ENCODE peak calls at places on chromosomes 4 and X, in five cellular contexts. H is fibroblast of mammary gland, Q is tibial artery, Y is IMR-90, M is Peyer's patch. X is an unnamed sample.
A peak's percentile ranks its signal among the peaks of the same experiment; 100 is the strongest.

GRCh38 chr4:106522839-106523238 is 154.3 kb upstream of the GIMD1 start:
- DNase-seq in H (peak; percentile 14), Q (no peak), Y (peak; percentile 1), M (no peak), X (peak; percentile 15)

GRCh38 chr4:44583393-44583792 is 68.0 kb downstream of the YIPF7 start:
- DNase-seq in H (no peak), Q (no peak), Y (no peak), M (no peak), X (no peak)

GRCh38 chrX:133697656-133698055 is 282.4 kb upstream of the GPC4 start:
- DNase-seq in H (peak; percentile 24), Q (no peak), Y (no peak), M (no peak), X (no peak)

GRCh38 chr4:15376594-15376993 is 51.2 kb upstream of the C1QTNF7 start:
- DNase-seq in H (peak; percentile 22), Q (no peak), Y (peak; percentile 42), M (no peak), X (peak; percentile 7)

GRCh38 chr4:158302076-158302866 is 92.0 kb downstream of the TMEM144 start:
- DNase-seq in H (peak; percentile 88), Q (no peak), Y (peak; percentile 80), M (no peak), X (peak; percentile 62)

GRCh38 chr4:146407257-146407656 is 114.5 kb downstream of the SLC10A7 start:
- DNase-seq in H (no peak), Q (no peak), Y (no peak), M (no peak), X (no peak)

GRCh38 chr4:40601641-40602040 is 28.0 kb downstream of the RBM47 start:
- DNase-seq in H (no peak), Q (no peak), Y (no peak), M (no peak), X (no peak)

GRCh38 chrX:46739736-46740135 is 19.2 kb downstream of the SLC9A7 start:
- DNase-seq in H (no peak), Q (no peak), Y (no peak), M (no peak), X (no peak)

GRCh38 chrX:37998586-37999267 is 7.6 kb upstream of the SYTL5 start:
- DNase-seq in H (peak; percentile 82), Q (no peak), Y (peak; percentile 80), M (no peak), X (peak; percentile 6)

GRCh38 chr4:88242144-88242543 is 42.2 kb downstream of the PPM1K start:
- DNase-seq in H (peak; percentile 3), Q (no peak), Y (no peak), M (no peak), X (no peak)

GRCh38 chrX:118039591-118039990 is 77.0 kb downstream of the KLHL13 start:
- DNase-seq in H (no peak), Q (no peak), Y (no peak), M (no peak), X (no peak)

GRCh38 chr4:139921551-139922184 is 232.3 kb downstream of the MAML3 start:
- DNase-seq in H (no peak), Q (no peak), Y (no peak), M (no peak), X (no peak)

GRCh38 chr4:54400802-54401201 is 171.7 kb downstream of the PDGFRA start:
- DNase-seq in H (peak; percentile 79), Q (no peak), Y (peak; percentile 80), M (no peak), X (peak; percentile 81)

GRCh38 chrX:39895228-39896110 is 202.3 kb downstream of the BCOR start:
- DNase-seq in H (no peak), Q (no peak), Y (no peak), M (no peak), X (no peak)

GRCh38 chrX:25034889-25035288 is 19.1 kb upstream of the ARX start:
- DNase-seq in H (peak; percentile 51), Q (no peak), Y (no peak), M (no peak), X (no peak)

GRCh38 chrX:27915617-27916016 is 65.6 kb downstream of the DCAF8L1 start:
- DNase-seq in H (peak; percentile 30), Q (no peak), Y (peak; percentile 24), M (peak; percentile 45), X (peak; percentile 0)

GRCh38 chr4:187157380-187157958 is 433.8 kb upstream of the FAT1 start:
- DNase-seq in H (no peak), Q (no peak), Y (no peak), M (no peak), X (no peak)

GRCh38 chr4:1868912-1869311 is 2.3 kb upstream of the NSD2 start:
- DNase-seq in H (no peak), Q (no peak), Y (no peak), M (no peak), X (no peak)

GRCh38 chr4:105895609-105896460 is 564 bp downstream of the NPNT start:
- DNase-seq in H (no peak), Q (peak; percentile 77), Y (no peak), M (peak; percentile 59), X (no peak)

GRCh38 chrX:73268463-73268862 is 53.8 kb upstream of the NAP1L2 start:
- DNase-seq in H (no peak), Q (no peak), Y (no peak), M (no peak), X (no peak)

GRCh38 chrX:73855546-73855945 is 292.5 kb downstream of the CHIC1 start:
- DNase-seq in H (peak; percentile 73), Q (no peak), Y (peak; percentile 70), M (peak; percentile 88), X (peak; percentile 45)

GRCh38 chr4:67770422-67770821 is 16.2 kb upstream of the GNRHR start:
- DNase-seq in H (no peak), Q (no peak), Y (no peak), M (no peak), X (no peak)

GRCh38 chr4:28879178-28879577 is 1841.0 kb upstream of the PCDH7 start:
- DNase-seq in H (peak; percentile 2), Q (no peak), Y (peak; percentile 69), M (no peak), X (no peak)

GRCh38 chrX:24392709-24393108 is 32.3 kb downstream of the SUPT20HL1 start:
- DNase-seq in H (no peak), Q (no peak), Y (no peak), M (no peak), X (no peak)

GRCh38 chrX:69277961-69278795 is 112.9 kb upstream of the PJA1 start:
- DNase-seq in H (no peak), Q (no peak), Y (no peak), M (no peak), X (no peak)

GRCh38 chrX:153900806-153901752 is 3.4 kb upstream of the AVPR2 start:
- DNase-seq in H (peak; percentile 73), Q (peak; percentile 68), Y (peak; percentile 87), M (peak; percentile 79), X (peak; percentile 90)

GRCh38 chr4:119692001-119692400 is 63.4 kb upstream of the PDE5A start:
- DNase-seq in H (peak; percentile 67), Q (no peak), Y (peak; percentile 67), M (no peak), X (peak; percentile 35)

GRCh38 chr4:1459664-1460511 is 53.6 kb upstream of the NKX1-1 start:
- DNase-seq in H (no peak), Q (peak; percentile 52), Y (no peak), M (no peak), X (no peak)

GRCh38 chrX:9578083-9578779 is 113.4 kb downstream of the TBL1X start:
- DNase-seq in H (no peak), Q (no peak), Y (peak; percentile 7), M (no peak), X (no peak)

GRCh38 chrX:111506826-111507225 is 4.6 kb upstream of the SERTM2 start:
- DNase-seq in H (no peak), Q (no peak), Y (no peak), M (no peak), X (no peak)

GRCh38 chr4:74631338-74631737 is 163.0 kb downstream of the BTC start:
- DNase-seq in H (peak; percentile 80), Q (no peak), Y (no peak), M (no peak), X (no peak)

GRCh38 chr4:2254665-2255500 is 7.0 kb downstream of the MXD4 start:
- DNase-seq in H (no peak), Q (peak; percentile 62), Y (no peak), M (peak; percentile 42), X (no peak)

GRCh38 chrX:68196939-68197791 is 236.1 kb downstream of the OPHN1 start:
- DNase-seq in H (peak; percentile 53), Q (no peak), Y (peak; percentile 57), M (peak; percentile 66), X (peak; percentile 42)

GRCh38 chrX:39619182-39620009 is 478.4 kb downstream of the BCOR start:
- DNase-seq in H (no peak), Q (no peak), Y (no peak), M (no peak), X (no peak)

GRCh38 chr4:157172011-157172410 is 48.5 kb upstream of the GRIA2 start:
- DNase-seq in H (peak; percentile 44), Q (no peak), Y (peak; percentile 31), M (no peak), X (no peak)
- TF ChIP-seq CTCF in H (peak; percentile 39), Q (peak; percentile 10), Y (peak; percentile 47), M (no peak), X (peak; percentile 64)

GRCh38 chr4:121514443-121514842 is 133.6 kb upstream of the QRFPR start:
- DNase-seq in H (no peak), Q (no peak), Y (no peak), M (no peak), X (no peak)
- TF ChIP-seq CTCF in H (peak; percentile 13), Q (no peak), Y (no peak), M (no peak), X (peak; percentile 30)

DNA sequence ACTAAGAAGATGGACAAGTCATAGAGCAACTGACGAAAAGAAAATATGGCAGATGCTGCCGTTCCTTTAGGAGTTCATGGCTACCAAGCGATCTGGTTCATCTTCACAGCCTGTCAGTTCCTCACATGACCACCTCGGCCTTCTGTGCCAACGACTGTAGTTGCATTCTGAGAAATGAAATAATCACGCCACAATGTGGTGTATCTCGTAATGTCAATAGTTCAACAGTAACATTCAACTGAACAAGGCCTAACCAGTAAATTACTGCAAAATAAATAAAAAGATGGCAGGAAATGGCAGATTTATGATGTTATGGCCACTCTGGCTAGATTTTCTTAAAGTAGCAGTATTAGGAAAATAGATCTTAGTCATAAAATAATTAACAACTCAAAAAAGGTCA is 4.4 kb downstream of the GPRIN3 start:
- DNase-seq in H (no peak), Q (no peak), Y (no peak), M (peak; percentile 73), X (no peak)
- TF ChIP-seq CTCF in H (no peak), Q (no peak), Y (no peak), M (no peak), X (no peak)

DNA sequence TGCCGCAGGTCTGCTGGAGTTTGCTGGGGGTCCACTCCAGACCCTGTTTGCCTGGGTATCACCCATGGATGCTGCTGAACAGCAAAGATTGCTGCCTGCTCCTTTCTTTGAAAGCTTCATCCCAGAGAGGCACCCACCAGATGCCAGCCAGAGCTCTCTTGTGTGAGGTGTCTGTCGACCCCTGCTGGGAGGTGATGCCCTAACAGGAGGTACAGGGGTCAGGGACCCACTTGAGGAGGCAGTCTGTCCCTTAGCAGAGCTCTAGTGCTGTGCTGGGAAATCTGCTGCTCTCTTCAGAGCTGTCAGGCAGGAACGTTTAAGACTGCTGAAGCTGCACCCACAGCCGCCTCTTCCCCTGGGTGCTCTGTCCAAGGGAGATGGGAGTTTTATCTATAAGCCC is 162.7 kb downstream of the NAF1 start:
- DNase-seq in H (no peak), Q (no peak), Y (no peak), M (no peak), X (no peak)
- TF ChIP-seq CTCF in H (no peak), Q (no peak), Y (no peak), M (no peak), X (no peak)

X was measured in HFFc6.